ENCODE peak calls at places on chromosomes 6 and 20, in eight cellular contexts. Q is sigmoid colon, W is fibroblast of lung, P is right lobe of liver, U is OCI-LY7, O is PC-3, X is heart left ventricle, F is spleen. T is an unnamed sample.

GRCh38 chr6:257774-258173 is 34.5 kb upstream of the DUSP22 start:
- DNase-seq in W (no peak), O (no peak), P (no peak), U (peak; percentile 79), F (no peak), Q (no peak), X (no peak), T (no peak)

GRCh38 chr6:148557796-148558457 is 188.9 kb upstream of the UST start:
- DNase-seq in U (peak; percentile 5), F (no peak), Q (no peak), W (peak; percentile 79), O (no peak), P (no peak), X (no peak), T (no peak)

GRCh38 chr20:43963233-43963632 is 48.6 kb downstream of the TOX2 start:
- DNase-seq in U (no peak), Q (no peak), X (no peak), F (no peak), P (peak; percentile 69), W (no peak), O (no peak), T (no peak)

GRCh38 chr20:47181056-47181862 is 175.2 kb downstream of the ZMYND8 start:
- DNase-seq in X (no peak), U (peak; percentile 85), P (no peak), O (peak; percentile 89), F (peak; percentile 53), Q (no peak), W (peak; percentile 78), T (no peak)

GRCh38 chr6:82408952-82409421 is 45.4 kb downstream of the TPBG start:
- DNase-seq in P (no peak), O (peak; percentile 88), U (no peak), W (peak; percentile 73), F (no peak), X (no peak), Q (no peak), T (no peak)

GRCh38 chr20:46402236-46402886 is 4.1 kb downstream of the ELMO2 start:
- DNase-seq in X (no peak), U (no peak), Q (no peak), O (no peak), W (peak; percentile 58), P (no peak), F (no peak), T (no peak)

GRCh38 chr20:58905236-58905635 is 52.7 kb downstream of the GNAS start:
- DNase-seq in F (no peak), P (no peak), Q (no peak), W (peak; percentile 32), O (no peak), X (no peak), U (no peak), T (no peak)

GRCh38 chr6:11128608-11129007 is 17.1 kb upstream of the ERVFRD-1 start:
- DNase-seq in P (no peak), F (no peak), W (no peak), O (no peak), U (no peak), X (no peak), Q (no peak), T (no peak)

GRCh38 chr6:84422380-84422968 is 195.0 kb upstream of the CEP162 start:
- DNase-seq in F (no peak), W (peak; percentile 30), Q (no peak), O (peak; percentile 18), X (peak; percentile 47), P (peak; percentile 73), U (no peak), T (no peak)

GRCh38 chr20:41119593-41120561 is 17.5 kb upstream of the PLCG1 start:
- DNase-seq in W (no peak), Q (no peak), O (peak; percentile 86), X (no peak), P (no peak), F (no peak), U (no peak), T (no peak)

GRCh38 chr6:34583861-34584604 is 27.9 kb upstream of the SPDEF start:
- DNase-seq in U (no peak), W (no peak), F (peak; percentile 51), Q (no peak), O (no peak), P (peak; percentile 28), X (no peak), T (no peak)

GRCh38 chr6:167424700-167425099 is 99.8 kb downstream of the TTLL2 start:
- DNase-seq in W (no peak), U (no peak), F (no peak), P (no peak), O (no peak), Q (no peak), X (no peak), T (no peak)

GRCh38 chr20:37261714-37262113 is at the start of gene GHRH:
- DNase-seq in Q (no peak), U (no peak), W (no peak), X (no peak), F (no peak), O (no peak), P (no peak), T (no peak)

GRCh38 chr6:7247828-7248227 is 65.2 kb downstream of the SSR1 start:
- DNase-seq in U (no peak), O (no peak), F (no peak), X (no peak), P (peak; percentile 40), Q (no peak), W (no peak), T (no peak)

GRCh38 chr6:20559924-20560551 is 25.8 kb downstream of the CDKAL1 start:
- DNase-seq in U (no peak), W (no peak), P (no peak), Q (no peak), F (no peak), O (no peak), X (no peak), T (no peak)

GRCh38 chr20:1336699-1337387 is 7.9 kb upstream of the SDCBP2 start:
- DNase-seq in W (peak; percentile 57), Q (peak; percentile 82), F (peak; percentile 89), X (peak; percentile 87), O (no peak), P (peak; percentile 85), U (no peak), T (no peak)

GRCh38 chr20:57395111-57395959 is 4.1 kb downstream of the RBM38 start:
- DNase-seq in O (no peak), X (peak; percentile 86), W (peak; percentile 88), U (no peak), F (peak; percentile 89), P (peak; percentile 56), Q (peak; percentile 93), T (no peak)

GRCh38 chr20:57392512-57393271 is 1.5 kb downstream of the RBM38 start:
- DNase-seq in P (peak; percentile 69), U (peak; percentile 67), Q (peak; percentile 87), F (peak; percentile 96), W (no peak), X (peak; percentile 75), O (no peak), T (peak; percentile 87)

GRCh38 chr20:57394087-57395082 is 3.2 kb downstream of the RBM38 start:
- DNase-seq in U (no peak), F (peak; percentile 78), P (peak; percentile 39), O (no peak), W (no peak), Q (peak; percentile 73), X (peak; percentile 20), T (no peak)

GRCh38 chr20:57392130-57392445 is 892 bp downstream of the RBM38 start:
- DNase-seq in O (no peak), W (no peak), U (no peak), F (no peak), P (no peak), X (peak; percentile 13), Q (peak; percentile 69), T (no peak)

GRCh38 chr20:57393321-57394086 is 2.3 kb downstream of the RBM38 start:
- DNase-seq in W (peak; percentile 22), X (peak; percentile 15), U (peak; percentile 36), F (peak; percentile 72), O (no peak), P (peak; percentile 30), Q (peak; percentile 67), T (no peak)
- H3K27ac ChIP-seq in W (no peak overlapping the region), X (peak overlapping the region; percentile 80), U (peak overlapping the region; percentile 97), F (peak overlapping the region; percentile 92), O (no peak overlapping the region), P (no peak overlapping the region), Q (peak overlapping the region; percentile 97), T (peak overlapping the region; percentile 94)

DNA sequence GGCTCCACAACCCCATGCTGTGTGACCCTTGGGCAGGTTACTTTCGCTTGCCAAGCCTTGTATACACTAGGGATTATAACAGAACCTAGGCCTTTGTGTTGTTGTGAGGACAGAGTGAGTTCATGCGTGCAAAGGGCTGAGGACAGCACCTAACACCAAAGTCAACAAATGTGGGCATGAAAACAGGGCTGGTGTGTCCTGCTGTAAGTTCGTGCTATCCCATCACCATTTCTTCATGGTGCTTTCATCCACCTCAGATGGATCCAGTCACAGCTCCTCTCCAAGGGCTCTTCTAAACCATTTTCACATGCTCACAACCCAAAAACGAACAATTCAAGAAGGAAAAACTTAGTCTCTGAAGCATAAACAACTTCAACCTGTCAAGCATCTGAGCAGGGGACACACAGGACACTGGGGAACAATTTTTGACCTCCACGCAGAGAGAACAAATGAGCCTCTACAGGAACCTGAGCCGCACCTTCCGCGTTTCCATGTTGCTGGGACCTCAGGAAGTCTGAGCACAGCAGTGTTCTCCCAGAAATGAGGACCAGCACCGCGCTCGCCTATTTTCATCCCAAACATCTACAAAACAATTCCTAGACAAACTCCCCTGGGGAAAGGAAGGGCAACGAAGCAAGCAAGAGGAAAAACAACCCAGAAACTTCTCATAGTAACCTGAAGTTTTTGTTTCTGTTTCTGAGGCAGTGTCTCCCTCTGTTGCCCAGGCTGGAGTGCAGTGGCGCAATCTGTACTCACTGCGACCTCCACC is 3.1 kb downstream of the LRP11 start:
- DNase-seq in P (no peak), O (no peak), F (no peak), W (no peak), X (no peak), Q (no peak), U (no peak), T (no peak)
- H3K4me1 ChIP-seq in P (peaks cover 23% of the 10 kb centered on the region), O (peaks cover 38% of the 10 kb centered on the region), F (peaks cover 8% of the 10 kb centered on the region), W (peaks cover 20% of the 10 kb centered on the region), X (no peaks in the 10 kb centered on the region), Q (peaks cover 20% of the 10 kb centered on the region), U (peaks cover 13% of the 10 kb centered on the region), T (peaks cover 9% of the 10 kb centered on the region)

DNA sequence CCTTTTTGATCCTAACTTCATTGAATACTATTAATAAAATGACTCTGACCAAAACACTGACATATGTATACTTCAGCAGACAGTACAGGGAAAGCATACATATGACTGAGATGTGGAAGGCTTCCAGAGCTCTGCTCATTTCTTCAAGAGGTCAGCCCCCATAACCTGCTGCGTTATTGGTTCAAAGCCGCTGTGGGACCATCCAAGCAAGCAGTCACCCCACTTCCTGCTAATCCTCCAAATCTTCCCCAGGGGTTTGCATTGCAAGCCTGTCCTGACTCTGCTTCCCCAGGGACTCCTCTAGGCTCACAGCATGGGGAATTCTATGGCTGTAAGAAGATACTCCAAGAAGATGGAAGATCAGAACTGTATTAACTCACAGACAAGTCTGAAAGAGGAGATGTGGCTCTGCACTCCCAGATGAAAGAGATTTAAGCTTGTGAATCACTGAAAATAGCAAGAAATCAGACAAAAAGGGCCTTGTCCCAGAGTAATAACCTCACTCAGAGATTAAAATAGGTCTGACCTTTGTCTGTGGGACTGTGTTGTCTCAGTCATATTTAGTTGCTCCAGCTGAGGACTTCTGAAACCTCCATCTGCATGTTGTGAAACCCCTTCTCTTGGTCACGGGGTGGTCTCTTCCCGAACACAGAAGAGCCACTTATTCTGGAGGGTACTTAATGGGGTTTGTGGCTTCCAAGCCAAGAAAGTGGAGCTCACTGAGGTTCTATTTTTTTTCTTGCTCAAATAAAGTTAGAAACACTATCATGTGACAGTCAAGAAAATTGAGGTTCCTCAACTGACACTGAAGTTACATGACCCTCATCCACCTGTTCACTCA is 101.5 kb upstream of the MARCKS start:
- DNase-seq in U (peak; percentile 3), W (no peak), X (no peak), P (no peak), Q (no peak), O (no peak), F (no peak), T (no peak)
- H3K4me3 ChIP-seq in U (no peak overlapping the region), W (no peak overlapping the region), X (no peak overlapping the region), P (no peak overlapping the region), Q (no peak overlapping the region), O (no peak overlapping the region), F (no peak overlapping the region), T (no peak overlapping the region)

GRCh38 chr6:169991913-169992312 is 240.5 kb downstream of the ERMARD start:
- DNase-seq in W (no peak), U (no peak), P (no peak), X (peak; percentile 6), Q (peak; percentile 17), O (no peak), F (no peak), T (no peak)
- H3K27ac ChIP-seq in W (no peak overlapping the region), U (no peak overlapping the region), P (no peak overlapping the region), X (no peak overlapping the region), Q (no peak overlapping the region), O (no peak overlapping the region), F (no peak overlapping the region), T (no peak overlapping the region)

T was measured in effector memory CD4-positive, alpha-beta T cell.